ENCODE peak calls at places on chromosome 22, in ten cellular contexts. P is heart left ventricle; T is lower lobe of right lung; A is neural progenitor cell; S is HCT116; C is GM12878; J is upper lobe of right lung; N is CD8-positive, alpha-beta T cell; E is GM23338; G is A549. L is an unnamed sample.

GRCh38 chr22:31286360-31287255 is 5.7 kb downstream of the PIK3IP1 start:
- DNase-seq in P (no peak), T (no peak), A (no peak), S (no peak), C (no peak), J (no peak), N (peak; percentile 77), E (no peak), G (no peak), L (no peak)

GRCh38 chr22:43723816-43724215 is 88.3 kb downstream of the EFCAB6 start:
- DNase-seq in P (no peak), T (no peak), A (no peak), S (no peak), C (no peak), J (no peak), N (no peak), E (no peak), G (no peak), L (peak; percentile 43)

GRCh38 chr22:47283616-47284270 is 521.3 kb downstream of the TBC1D22A start:
- DNase-seq in P (no peak), T (no peak), A (no peak), S (no peak), C (no peak), J (peak; percentile 54), N (no peak), E (no peak), G (no peak), L (no peak)

GRCh38 chr22:37020192-37020479 is 594 bp downstream of the MPST start:
- DNase-seq in P (no peak), T (no peak), A (no peak), S (peak; percentile 27), C (no peak), J (no peak), N (no peak), E (no peak), G (peak; percentile 61), L (peak; percentile 42)

GRCh38 chr22:48488149-48488551 is 1339.5 kb downstream of the BRD1 start:
- DNase-seq in P (no peak), T (no peak), A (peak; percentile 40), S (no peak), C (no peak), J (no peak), N (no peak), E (no peak), G (peak; percentile 37), L (no peak)

GRCh38 chr22:19825016-19825339 is 29.7 kb downstream of the GNB1L start:
- DNase-seq in P (no peak), T (no peak), A (no peak), S (no peak), C (no peak), J (no peak), N (no peak), E (no peak), G (no peak), L (no peak)

GRCh38 chr22:50530857-50531545 is 1.2 kb upstream of the TYMP start:
- DNase-seq in P (peak; percentile 91), T (peak; percentile 96), A (peak; percentile 80), S (peak; percentile 76), C (no peak), J (peak; percentile 98), N (peak; percentile 74), E (peak; percentile 91), G (peak; percentile 91), L (peak; percentile 95)

GRCh38 chr22:35915477-35916013 is 113.1 kb downstream of the RBFOX2 start:
- DNase-seq in P (no peak), T (no peak), A (peak; percentile 45), S (no peak), C (no peak), J (no peak), N (no peak), E (no peak), G (no peak), L (no peak)

GRCh38 chr22:19621372-19622060 is 92.8 kb upstream of the SEPTIN5 start:
- DNase-seq in P (no peak), T (no peak), A (peak; percentile 76), S (no peak), C (no peak), J (no peak), N (no peak), E (peak; percentile 46), G (no peak), L (no peak)

GRCh38 chr22:17350292-17350691 is 19.0 kb upstream of the CECR2 start:
- DNase-seq in P (no peak), T (no peak), A (no peak), S (no peak), C (no peak), J (no peak), N (no peak), E (no peak), G (no peak), L (no peak)

GRCh38 chr22:45150139-45150538 is 13.6 kb upstream of the NUP50 start:
- DNase-seq in P (no peak), T (no peak), A (no peak), S (no peak), C (no peak), J (no peak), N (no peak), E (no peak), G (no peak), L (no peak)

GRCh38 chr22:36644333-36644757 is 59.2 kb downstream of the CACNG2 start:
- DNase-seq in P (no peak), T (no peak), A (peak; percentile 92), S (peak; percentile 45), C (no peak), J (no peak), N (no peak), E (peak; percentile 93), G (peak; percentile 69), L (peak; percentile 96)

GRCh38 chr22:49210606-49211005 is 617.1 kb downstream of the BRD1 start:
- DNase-seq in P (no peak), T (peak; percentile 10), A (no peak), S (no peak), C (no peak), J (peak; percentile 12), N (no peak), E (no peak), G (no peak), L (no peak)

GRCh38 chr22:23533771-23534191 is 46.3 kb downstream of the IGLL1 start:
- DNase-seq in P (no peak), T (peak; percentile 16), A (no peak), S (no peak), C (no peak), J (peak; percentile 26), N (no peak), E (peak; percentile 74), G (peak; percentile 28), L (no peak)

GRCh38 chr22:23534201-23534850 is 45.8 kb downstream of the IGLL1 start:
- DNase-seq in P (no peak), T (peak; percentile 37), A (no peak), S (no peak), C (no peak), J (peak; percentile 57), N (no peak), E (no peak), G (no peak), L (peak; percentile 51)

GRCh38 chr22:23531966-23532735 is 47.9 kb downstream of the IGLL1 start:
- DNase-seq in P (no peak), T (peak; percentile 14), A (no peak), S (no peak), C (no peak), J (peak; percentile 39), N (no peak), E (no peak), G (no peak), L (no peak)

GRCh38 chr22:23532756-23533155 is 47.3 kb downstream of the IGLL1 start:
- DNase-seq in P (no peak), T (no peak), A (no peak), S (no peak), C (no peak), J (peak; percentile 29), N (no peak), E (no peak), G (no peak), L (no peak)

DNA sequence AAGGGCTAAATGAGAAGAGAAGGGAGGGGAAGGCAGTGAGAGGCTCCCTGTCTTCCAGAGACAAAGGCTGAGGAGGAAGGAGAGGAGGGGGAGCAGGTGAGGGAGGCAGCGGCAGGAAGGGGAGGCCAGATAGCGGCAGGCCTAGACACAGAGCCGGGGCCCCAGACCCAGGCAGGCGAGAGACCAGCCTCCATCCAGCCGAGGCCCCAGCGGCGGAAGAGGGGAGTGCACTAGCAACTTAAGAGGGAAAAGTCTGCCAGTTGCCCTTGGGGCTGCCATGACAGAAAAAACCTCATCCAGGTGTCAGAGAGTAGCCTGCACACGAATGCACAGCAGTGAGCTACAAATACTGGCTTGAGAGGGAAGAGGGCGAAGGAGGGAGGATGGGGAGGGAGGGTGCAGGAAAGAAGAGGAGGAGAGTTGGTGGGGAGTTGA is 46.7 kb downstream of the IGLL1 start:
- DNase-seq in P (no peak), T (peak; percentile 44), A (peak; percentile 91), S (no peak), C (no peak), J (peak; percentile 63), N (no peak), E (peak; percentile 91), G (peak; percentile 58), L (peak; percentile 84)
- TF ChIP-seq CTCF in P (peak; percentile 14), T (no peak), A (peak; percentile 63), S (no peak), C (peak; percentile 39), J (peak; percentile 12), N (no peak), E (peak; percentile 57), G (no peak), L (peak; percentile 52)

GRCh38 chr22:39362271-39362670 is 12.5 kb downstream of the SYNGR1 start:
- DNase-seq in P (no peak), T (no peak), A (no peak), S (no peak), C (no peak), J (no peak), N (no peak), E (peak; percentile 62), G (no peak), L (no peak)
- H3K27ac ChIP-seq in P (no peak overlapping the region), T (no peak overlapping the region), A (no peak overlapping the region), S (no peak overlapping the region), C (no peak overlapping the region), J (no peak overlapping the region), N (no peak overlapping the region), E (no peak overlapping the region), G (no peak overlapping the region), L (no peak overlapping the region)

GRCh38 chr22:23270212-23270733 is 90.0 kb downstream of the BCR start:
- DNase-seq in P (no peak), T (no peak), A (peak; percentile 34), S (no peak), C (no peak), J (no peak), N (no peak), E (peak; percentile 57), G (no peak), L (no peak)
- TF ChIP-seq CTCF in P (no peak), T (no peak), A (peak; percentile 28), S (no peak), C (no peak), J (no peak), N (no peak), E (no peak), G (no peak), L (no peak)

DNA sequence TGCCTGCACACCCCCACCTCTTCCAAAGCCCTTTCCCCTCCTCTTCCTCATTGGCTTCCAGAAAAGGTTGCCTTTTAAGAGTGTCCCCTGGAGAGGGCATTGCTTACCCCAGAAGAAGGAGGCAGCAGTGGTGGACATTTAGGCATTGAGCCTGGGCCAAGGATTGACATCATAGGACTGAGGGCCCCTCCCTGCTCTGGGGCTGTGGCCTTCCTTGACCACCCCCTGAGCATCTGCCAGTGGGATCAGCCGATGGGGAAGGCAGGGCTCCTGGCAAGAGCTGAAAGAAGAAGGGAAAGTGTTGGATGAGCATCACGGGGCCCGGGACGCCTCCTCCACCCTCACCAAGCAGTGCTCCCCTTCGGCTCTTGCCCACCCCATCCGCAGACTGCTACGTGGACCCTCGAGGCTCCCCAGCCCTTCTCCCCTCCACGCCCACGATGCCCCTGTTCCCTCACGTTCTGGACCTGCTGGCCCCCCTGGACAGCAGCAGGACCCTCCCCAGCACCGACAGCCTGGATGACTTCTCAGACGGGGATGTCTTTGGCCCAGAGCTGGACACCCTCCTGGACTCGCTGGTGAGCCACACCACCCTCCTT is 37.4 kb downstream of the ZC3H7B start:
- DNase-seq in P (no peak), T (no peak), A (no peak), S (no peak), C (no peak), J (no peak), N (no peak), E (no peak), G (no peak), L (no peak)
- H3K27ac ChIP-seq in P (no peak overlapping the region), T (no peak overlapping the region), A (no peak overlapping the region), S (no peak overlapping the region), C (no peak overlapping the region), J (no peak overlapping the region), N (no peak overlapping the region), E (no peak overlapping the region), G (no peak overlapping the region), L (no peak overlapping the region)